ENCODE peak calls at places on chromosomes 3 and 15, in seven cellular contexts. B is pancreas, V is HFF-Myc, W is DND-41, H is hepatocyte, D is IMR-90, N is fibroblast of the aortic adventitia. Y is an unnamed sample.

GRCh38 chr3:158727499-158728377 is 4.5 kb downstream of the RARRES1 start:
- DNase-seq in B (peak; percentile 56), V (no peak), W (peak; percentile 58), H (peak; percentile 86), D (peak; percentile 83), N (peak; percentile 92), Y (peak; percentile 31)

GRCh38 chr3:46584598-46585467 is 18.7 kb upstream of the LRRC2 start:
- DNase-seq in B (no peak), V (no peak), W (no peak), H (no peak), D (no peak), N (no peak), Y (no peak)

GRCh38 chr3:32961189-32961715 is 9.8 kb downstream of the CCR4 start:
- DNase-seq in B (no peak), V (no peak), W (no peak), H (no peak), D (no peak), N (no peak), Y (no peak)

GRCh38 chr3:10534066-10534465 is 28.7 kb upstream of the ATP2B2 start:
- DNase-seq in B (no peak), V (no peak), W (no peak), H (no peak), D (no peak), N (no peak), Y (no peak)

GRCh38 chr3:174243194-174243593 is 615.9 kb upstream of the NAALADL2 start:
- DNase-seq in B (no peak), V (peak; percentile 7), W (no peak), H (peak; percentile 12), D (peak; percentile 30), N (peak; percentile 27), Y (no peak)

GRCh38 chr3:128496602-128497304 is 3.8 kb upstream of the GATA2 start:
- DNase-seq in B (peak; percentile 35), V (no peak), W (no peak), H (no peak), D (no peak), N (peak; percentile 22), Y (no peak)

GRCh38 chr3:57956119-57956832 is 51.9 kb upstream of the FLNB start:
- DNase-seq in B (no peak), V (no peak), W (no peak), H (no peak), D (peak; percentile 94), N (peak; percentile 90), Y (no peak)

GRCh38 chr15:38454687-38455071 is 752 bp downstream of the FAM98B start:
- DNase-seq in B (no peak), V (no peak), W (no peak), H (peak; percentile 23), D (peak; percentile 19), N (no peak), Y (no peak)

GRCh38 chr3:62622553-62623174 is 249.3 kb upstream of the FEZF2 start:
- DNase-seq in B (peak; percentile 18), V (peak; percentile 44), W (peak; percentile 18), H (peak; percentile 62), D (peak; percentile 61), N (peak; percentile 84), Y (no peak)

GRCh38 chr3:98961161-98962155 is 60.0 kb upstream of the DCBLD2 start:
- DNase-seq in B (no peak), V (no peak), W (no peak), H (no peak), D (peak; percentile 88), N (peak; percentile 83), Y (no peak)

GRCh38 chr3:69288161-69288895 is 97.6 kb downstream of the FRMD4B start:
- DNase-seq in B (no peak), V (no peak), W (no peak), H (no peak), D (no peak), N (no peak), Y (no peak)

GRCh38 chr3:150913174-150913922 is 8.1 kb upstream of the MINDY4B start:
- DNase-seq in B (no peak), V (no peak), W (no peak), H (no peak), D (no peak), N (peak; percentile 5), Y (no peak)

GRCh38 chr3:24628523-24629258 is 134.0 kb upstream of the THRB start:
- DNase-seq in B (no peak), V (no peak), W (no peak), H (peak; percentile 22), D (no peak), N (no peak), Y (no peak)

GRCh38 chr3:34013818-34014576 is 215.6 kb downstream of the PDCD6IP start:
- DNase-seq in B (no peak), V (no peak), W (no peak), H (no peak), D (no peak), N (no peak), Y (no peak)

GRCh38 chr15:81024265-81024875 is 23.6 kb downstream of the TLNRD1 start:
- DNase-seq in B (no peak), V (no peak), W (no peak), H (peak; percentile 29), D (no peak), N (no peak), Y (no peak)

GRCh38 chr15:61715082-61715481 is 345.2 kb downstream of the VPS13C start:
- DNase-seq in B (peak; percentile 9), V (no peak), W (no peak), H (peak; percentile 21), D (no peak), N (no peak), Y (no peak)

GRCh38 chr3:56361731-56362130 is 106.5 kb downstream of the ERC2 start:
- DNase-seq in B (no peak), V (no peak), W (no peak), H (no peak), D (no peak), N (no peak), Y (no peak)

GRCh38 chr15:39304201-39304841 is 276.6 kb upstream of the THBS1 start:
- DNase-seq in B (no peak), V (peak; percentile 96), W (no peak), H (peak; percentile 38), D (peak; percentile 99), N (peak; percentile 58), Y (no peak)

GRCh38 chr15:85793641-85794597 is 806 bp downstream of the KLHL25 start:
- DNase-seq in B (peak; percentile 51), V (no peak), W (peak; percentile 42), H (peak; percentile 54), D (peak; percentile 15), N (peak; percentile 47), Y (peak; percentile 13)

GRCh38 chr15:33132722-33133345 is 61.7 kb downstream of the FMN1 start:
- DNase-seq in B (peak; percentile 20), V (peak; percentile 60), W (peak; percentile 27), H (peak; percentile 73), D (peak; percentile 76), N (peak; percentile 81), Y (no peak)

GRCh38 chr3:32434206-32434605 is 42.6 kb downstream of the CMTM7 start:
- DNase-seq in B (no peak), V (no peak), W (no peak), H (no peak), D (no peak), N (no peak), Y (no peak)

GRCh38 chr3:23979569-23979968 is 34.5 kb downstream of the NR1D2 start:
- DNase-seq in B (no peak), V (no peak), W (no peak), H (no peak), D (peak; percentile 18), N (no peak), Y (no peak)

GRCh38 chr15:71278989-71279756 is 163.9 kb downstream of the THSD4 start:
- DNase-seq in B (peak; percentile 79), V (peak; percentile 72), W (no peak), H (peak; percentile 81), D (peak; percentile 97), N (peak; percentile 97), Y (no peak)
- TF ChIP-seq CTCF in B (no peak), V (no peak), W (no peak), H (no peak), D (no peak), N (no peak), Y (no peak)

GRCh38 chr3:72193768-72194463 is 409.0 kb upstream of the PROK2 start:
- DNase-seq in B (no peak), V (no peak), W (no peak), H (no peak), D (no peak), N (no peak), Y (no peak)
- TF ChIP-seq CTCF in B (no peak), V (no peak), W (no peak), H (no peak), D (no peak), N (no peak), Y (no peak)

GRCh38 chr3:101939391-101939790 is 90.1 kb downstream of the NFKBIZ start:
- DNase-seq in B (no peak), V (no peak), W (no peak), H (no peak), D (no peak), N (no peak), Y (no peak)

GRCh38 chr3:101940521-101940992 is 91.2 kb downstream of the NFKBIZ start:
- DNase-seq in B (no peak), V (peak; percentile 80), W (no peak), H (peak; percentile 66), D (peak; percentile 98), N (peak; percentile 99), Y (no peak)

GRCh38 chr3:101936419-101937331 is 87.4 kb downstream of the NFKBIZ start:
- DNase-seq in B (no peak), V (peak; percentile 63), W (no peak), H (no peak), D (peak; percentile 94), N (peak; percentile 92), Y (peak; percentile 31)

GRCh38 chr3:101941253-101942039 is 92.1 kb downstream of the NFKBIZ start:
- DNase-seq in B (no peak), V (no peak), W (no peak), H (no peak), D (peak; percentile 67), N (peak; percentile 83), Y (no peak)

DNA sequence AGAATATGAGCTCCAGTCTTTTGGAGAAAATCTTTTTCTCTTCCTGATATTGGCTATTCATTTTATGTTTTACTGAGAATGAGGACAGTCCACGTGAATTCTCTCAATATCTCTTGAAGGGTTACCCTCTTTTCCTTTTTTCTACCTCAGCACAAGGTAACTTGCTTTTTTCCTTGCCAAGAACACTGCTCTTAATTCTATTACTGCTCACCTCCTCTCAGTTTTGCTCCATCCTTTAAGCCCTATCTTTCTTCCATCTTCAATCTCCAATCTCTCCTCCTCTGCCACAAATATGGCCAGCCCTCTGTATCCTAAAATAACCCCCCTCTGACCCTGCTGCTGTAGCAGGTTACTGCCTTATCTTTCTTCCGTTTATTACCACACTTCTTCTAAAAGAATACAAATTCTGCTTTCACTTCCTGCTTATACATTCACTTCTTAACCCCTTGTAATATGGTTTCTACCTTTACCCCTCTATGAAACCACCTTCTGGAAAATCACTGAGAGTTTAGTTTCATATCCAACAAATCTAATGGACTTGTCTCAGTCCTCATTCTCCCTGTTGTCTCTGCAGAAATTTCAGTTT is 89.0 kb downstream of the NFKBIZ start:
- DNase-seq in B (no peak), V (no peak), W (no peak), H (no peak), D (no peak), N (no peak), Y (no peak)
- TF ChIP-seq CTCF in B (no peak), V (no peak), W (no peak), H (no peak), D (no peak), N (no peak), Y (no peak)

GRCh38 chr3:634511-634910 is 437.9 kb downstream of the CHL1 start:
- DNase-seq in B (no peak), V (no peak), W (no peak), H (no peak), D (no peak), N (no peak), Y (no peak)

GRCh38 chr3:635393-635792 is 438.8 kb downstream of the CHL1 start:
- DNase-seq in B (no peak), V (no peak), W (no peak), H (no peak), D (no peak), N (no peak), Y (no peak)

GRCh38 chr3:632571-633170 is 436.1 kb downstream of the CHL1 start:
- DNase-seq in B (peak; percentile 57), V (peak; percentile 9), W (peak; percentile 53), H (peak; percentile 81), D (peak; percentile 18), N (peak; percentile 14), Y (no peak)
- TF ChIP-seq CTCF in B (peak; percentile 58), V (peak; percentile 51), W (peak; percentile 83), H (peak; percentile 76), D (peak; percentile 24), N (no peak), Y (no peak)

Y was measured in CD8-positive, alpha-beta T cell.